ENCODE peak calls at places on chromosomes 12 and 14, in eight cellular contexts. X is prostate gland, Y is ovary, H is mucosa of descending colon, Z is Panc1, E is fibroblast of the aortic adventitia, A is epithelial cell of esophagus, N is HL-60. Q is an unnamed sample.

GRCh38 chr14:21241218-21241819 is 27.9 kb downstream of the HNRNPC start:
- DNase-seq in N (no peak), X (no peak), Y (no peak), A (no peak), Z (no peak), H (no peak), E (peak), Q (peak)

GRCh38 chr12:47348206-47348605 is 268.4 kb upstream of the AMIGO2 start:
- DNase-seq in Z (no peak), N (no peak), X (no peak), H (no peak), Y (no peak), E (no peak), A (no peak), Q (no peak)

GRCh38 chr12:94110258-94110657 is 38.1 kb upstream of the PLXNC1 start:
- DNase-seq in Z (no peak), X (no peak), E (no peak), Y (no peak), A (no peak), H (no peak), N (no peak), Q (no peak)

GRCh38 chr14:83255015-83255726 is 1721.5 kb upstream of the SEL1L start:
- DNase-seq in A (peak), X (no peak), N (peak), E (no peak), H (no peak), Y (no peak), Z (no peak), Q (no peak)

GRCh38 chr12:28814246-28814645 is 334.8 kb upstream of the FAR2 start:
- DNase-seq in H (no peak), X (no peak), E (no peak), Y (no peak), A (peak), Z (no peak), N (no peak), Q (no peak)

GRCh38 chr14:104441275-104442106 is 138.1 kb upstream of the C14orf180 start:
- DNase-seq in Z (no peak), N (no peak), X (no peak), A (no peak), H (no peak), E (no peak), Y (no peak), Q (no peak)

GRCh38 chr12:28114488-28114887 is 75.8 kb upstream of the CCDC91 start:
- DNase-seq in X (no peak), E (no peak), Z (peak), H (no peak), Y (no peak), N (no peak), A (peak), Q (no peak)

GRCh38 chr14:101880016-101880297 is 84.4 kb upstream of the DYNC1H1 start:
- DNase-seq in X (no peak), H (no peak), E (no peak), Y (no peak), N (no peak), A (no peak), Z (no peak), Q (no peak)

GRCh38 chr12:73817161-73817560 is 720.5 kb upstream of the ATXN7L3B start:
- DNase-seq in E (no peak), A (no peak), Z (no peak), N (no peak), X (no peak), Y (no peak), H (no peak), Q (no peak)

GRCh38 chr14:100424504-100425453 is 101.6 kb downstream of the SLC25A47 start:
- DNase-seq in X (no peak), Z (no peak), A (peak), E (no peak), H (no peak), N (peak), Y (no peak), Q (no peak)

GRCh38 chr14:57982802-57983201 is 116.9 kb upstream of the SLC35F4 start:
- DNase-seq in X (no peak), A (peak), E (no peak), Z (no peak), H (peak), Y (peak), N (no peak), Q (peak)

GRCh38 chr14:55427439-55427838 is 13.0 kb downstream of the TBPL2 start:
- DNase-seq in Z (no peak), Y (no peak), N (no peak), X (no peak), E (no peak), H (no peak), A (peak), Q (no peak)

GRCh38 chr14:85087201-85087600 is 442.7 kb upstream of the FLRT2 start:
- DNase-seq in Y (no peak), H (no peak), E (peak), X (no peak), Z (no peak), N (no peak), A (peak), Q (no peak)

GRCh38 chr14:39376671-39377403 is 55.4 kb downstream of the FBXO33 start:
- DNase-seq in Y (no peak), H (no peak), N (no peak), A (no peak), E (peak), X (no peak), Z (no peak), Q (peak)

GRCh38 chr12:13135336-13136178 is 32.1 kb upstream of the GSG1 start:
- DNase-seq in X (peak), A (peak), H (peak), N (no peak), E (peak), Y (peak), Z (no peak), Q (no peak)

GRCh38 chr14:102140750-102141145 is 1.1 kb downstream of the WDR20 start:
- DNase-seq in E (peak), A (no peak), Y (no peak), Z (no peak), H (no peak), X (no peak), N (no peak), Q (no peak)

GRCh38 chr12:105523164-105524057 is 192.9 kb downstream of the C12orf75 start:
- DNase-seq in Y (peak), Z (no peak), A (peak), N (no peak), E (peak), H (peak), X (peak), Q (no peak)

GRCh38 chr14:54840336-54840735 is 62.3 kb downstream of the GCH1 start:
- DNase-seq in E (peak), X (no peak), Y (no peak), N (no peak), H (no peak), Z (no peak), A (no peak), Q (no peak)

GRCh38 chr12:10667581-10667980 is 6.3 kb downstream of the STYK1 start:
- DNase-seq in H (no peak), E (no peak), A (no peak), Z (no peak), X (no peak), Y (no peak), N (no peak), Q (no peak)

GRCh38 chr14:100868621-100869370 is 34.7 kb downstream of the RTL1 start:
- DNase-seq in E (no peak), A (no peak), N (no peak), H (peak), Y (no peak), Z (no peak), X (no peak), Q (no peak)

GRCh38 chr12:131044760-131045381 is 91.2 kb downstream of the ADGRD1 start:
- DNase-seq in Z (no peak), H (peak), Y (no peak), A (no peak), E (no peak), N (no peak), X (no peak), Q (peak)

GRCh38 chr14:89702151-89702936 is 252.2 kb downstream of the EFCAB11 start:
- DNase-seq in Y (peak), Z (no peak), E (peak), H (no peak), N (no peak), A (peak), X (no peak), Q (no peak)

GRCh38 chr12:110029290-110029689 is 19.0 kb downstream of the C12orf76 start:
- DNase-seq in N (no peak), E (no peak), A (no peak), X (no peak), Y (no peak), H (no peak), Z (no peak), Q (no peak)

GRCh38 chr12:65867428-65867827 is 43.1 kb downstream of the HMGA2 start:
- DNase-seq in Y (no peak), E (peak), A (peak), H (no peak), Z (no peak), N (no peak), X (no peak), Q (no peak)

GRCh38 chr12:57242329-57242690 is 8.7 kb downstream of the STAC3 start:
- DNase-seq in Z (no peak), A (no peak), H (peak), N (no peak), Y (no peak), X (peak), E (no peak), Q (no peak)

GRCh38 chr14:88863167-88863566 is 38.7 kb downstream of the TTC8 start:
- DNase-seq in A (no peak), Z (no peak), Y (no peak), N (no peak), X (no peak), H (no peak), E (no peak), Q (no peak)

GRCh38 chr12:2733493-2734252 is 61.1 kb upstream of the FKBP4 start:
- DNase-seq in E (no peak), X (no peak), A (no peak), Z (no peak), N (peak), H (no peak), Y (no peak), Q (no peak)

GRCh38 chr12:49882248-49882850 is 21.4 kb downstream of the FAIM2 start:
- DNase-seq in H (no peak), Z (no peak), A (peak), E (no peak), X (no peak), N (no peak), Y (no peak), Q (no peak)

GRCh38 chr12:68420225-68421008 is 88.3 kb upstream of the MDM1 start:
- DNase-seq in Y (no peak), A (no peak), H (no peak), X (no peak), N (no peak), E (peak), Z (no peak), Q (no peak)

GRCh38 chr12:125186471-125187147 is 121.4 kb downstream of the AACS start:
- DNase-seq in E (peak), A (peak), H (no peak), N (no peak), X (no peak), Y (no peak), Z (no peak), Q (no peak)

GRCh38 chr12:81461163-81461562 is 298.0 kb downstream of the PPFIA2 start:
- DNase-seq in E (no peak), Z (no peak), H (no peak), Y (no peak), N (no peak), A (no peak), X (no peak), Q (no peak)

GRCh38 chr12:52836042-52836466 is 1.9 kb upstream of the KRT79 start:
- DNase-seq in Z (no peak), A (peak), X (no peak), N (no peak), Y (no peak), H (no peak), E (peak), Q (no peak)

GRCh38 chr12:124191024-124191359 is 103.9 kb upstream of the RFLNA start:
- DNase-seq in E (no peak), N (no peak), Y (no peak), A (peak), Z (no peak), X (no peak), H (no peak), Q (peak)

GRCh38 chr12:18703916-18704315 is 33.9 kb downstream of the PLCZ1 start:
- DNase-seq in A (no peak), X (no peak), H (no peak), N (no peak), Z (no peak), Y (no peak), E (peak), Q (no peak)

GRCh38 chr12:111363578-111363977 is 5.3 kb downstream of the PHETA1 start:
- DNase-seq in H (no peak), N (no peak), Y (no peak), E (peak), Z (no peak), A (no peak), X (no peak), Q (no peak)

GRCh38 chr14:88364710-88365413 is 20.6 kb upstream of the SPATA7 start:
- DNase-seq in Z (no peak), Y (no peak), E (no peak), A (no peak), N (no peak), X (no peak), H (no peak), Q (no peak)

GRCh38 chr12:104655059-104655609 is 198.4 kb downstream of the CHST11 start:
- DNase-seq in E (no peak), H (no peak), N (no peak), X (no peak), Y (no peak), Z (no peak), A (no peak), Q (no peak)

GRCh38 chr12:104680070-104680469 is 223.3 kb downstream of the CHST11 start:
- DNase-seq in E (no peak), A (peak), N (peak), H (no peak), X (no peak), Y (no peak), Z (no peak), Q (peak)

GRCh38 chr14:33186656-33187055 is 248.0 kb downstream of the NPAS3 start:
- DNase-seq in E (no peak), Z (no peak), N (no peak), X (no peak), Y (no peak), A (no peak), H (no peak), Q (no peak)

DNA sequence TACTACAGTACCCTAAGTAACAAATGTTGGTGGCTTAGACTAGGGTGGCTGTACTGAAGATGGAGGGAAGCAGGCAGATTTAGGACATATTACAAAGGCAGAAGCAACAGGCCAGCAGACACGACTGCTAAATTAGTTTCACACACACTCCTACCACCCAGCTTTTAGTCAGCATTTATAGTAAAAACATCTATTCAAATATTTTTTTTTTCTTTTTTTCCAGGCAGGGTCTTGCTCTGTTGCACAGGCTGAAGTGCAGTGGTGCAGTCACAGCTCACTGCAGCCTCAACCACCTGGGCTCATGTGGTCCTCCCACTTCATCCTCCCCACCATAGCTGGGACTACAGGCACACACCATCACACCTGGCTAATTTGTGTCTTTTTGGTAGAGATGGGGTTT is 72.9 kb downstream of the CDK17 start:
- DNase-seq in A (no peak), Z (no peak), E (no peak), Y (no peak), H (no peak), X (no peak), N (no peak), Q (no peak)
- H3K4me3 ChIP-seq in A (no peak), Z (no peak), E (no peak), Y (no peak), H (no peak), X (no peak), N (no peak), Q (no peak)

GRCh38 chr12:62458626-62459025 is 8.0 kb upstream of the MON2 start:
- DNase-seq in N (no peak), Y (no peak), A (no peak), H (no peak), Z (no peak), X (no peak), E (no peak), Q (no peak)

DNA sequence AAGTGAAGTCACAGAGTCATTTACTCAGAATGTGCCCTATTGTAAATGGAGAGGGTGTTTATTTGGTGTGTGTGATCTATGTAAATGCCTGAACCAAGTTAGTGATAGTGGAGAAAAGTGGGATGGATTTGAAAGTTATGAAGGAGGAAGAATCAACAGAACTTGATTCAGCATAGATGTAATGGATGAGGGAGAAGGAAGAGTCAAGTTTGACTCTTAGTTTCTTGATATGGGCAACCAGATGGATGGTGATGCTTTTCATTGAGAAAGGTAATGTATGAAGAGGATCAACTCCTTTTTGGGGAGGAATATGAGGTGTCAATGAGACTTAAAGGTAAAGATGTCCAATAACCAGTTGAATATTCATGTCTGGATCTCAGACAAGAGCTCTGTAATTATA is 6.7 kb upstream of the MON2 start:
- DNase-seq in E (no peak), H (no peak), Z (no peak), A (no peak), N (no peak), X (no peak), Y (no peak), Q (no peak)
- H3K4me3 ChIP-seq in E (no peak), H (no peak), Z (no peak), A (no peak), N (no peak), X (no peak), Y (no peak), Q (no peak)

GRCh38 chr14:61467281-61467680 is 145.9 kb downstream of the PRKCH start:
- DNase-seq in Y (no peak), E (no peak), N (peak), X (no peak), A (no peak), Z (no peak), H (no peak), Q (no peak)

GRCh38 chr14:61468063-61468825 is 146.9 kb downstream of the PRKCH start:
- DNase-seq in A (peak), Y (no peak), Z (no peak), E (no peak), N (no peak), X (no peak), H (no peak), Q (no peak)

GRCh38 chr14:61466249-61466904 is 145.0 kb downstream of the PRKCH start:
- DNase-seq in Z (no peak), Y (peak), N (no peak), E (peak), X (no peak), H (peak), A (peak), Q (no peak)

GRCh38 chr14:61469771-61470170 is 148.4 kb downstream of the PRKCH start:
- DNase-seq in A (no peak), Y (no peak), H (no peak), X (no peak), N (no peak), E (no peak), Z (no peak), Q (no peak)

DNA sequence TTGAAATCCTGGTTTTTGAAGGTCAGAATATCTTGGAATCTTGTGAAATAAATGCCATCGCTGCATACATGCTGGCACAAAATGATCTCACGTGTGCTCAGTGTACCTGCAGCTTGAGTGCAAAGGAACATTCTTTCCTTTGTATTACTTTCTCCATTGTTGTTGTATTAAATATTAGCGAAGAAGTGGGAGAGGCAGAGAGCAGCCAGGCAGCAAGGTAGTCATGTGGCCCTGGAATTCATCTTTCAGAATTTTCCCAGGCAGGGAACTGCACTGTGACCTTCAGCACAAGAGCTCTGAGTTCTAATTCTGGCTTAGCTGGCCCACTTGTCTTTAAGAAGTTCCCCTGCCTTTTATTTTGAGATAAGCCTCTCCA is 145.5 kb downstream of the PRKCH start:
- DNase-seq in X (no peak), N (no peak), E (no peak), Z (no peak), A (no peak), Y (no peak), H (no peak), Q (no peak)
- H3K4me3 ChIP-seq in X (no peak), N (no peak), E (no peak), Z (no peak), A (no peak), Y (no peak), H (no peak), Q (no peak)

DNA sequence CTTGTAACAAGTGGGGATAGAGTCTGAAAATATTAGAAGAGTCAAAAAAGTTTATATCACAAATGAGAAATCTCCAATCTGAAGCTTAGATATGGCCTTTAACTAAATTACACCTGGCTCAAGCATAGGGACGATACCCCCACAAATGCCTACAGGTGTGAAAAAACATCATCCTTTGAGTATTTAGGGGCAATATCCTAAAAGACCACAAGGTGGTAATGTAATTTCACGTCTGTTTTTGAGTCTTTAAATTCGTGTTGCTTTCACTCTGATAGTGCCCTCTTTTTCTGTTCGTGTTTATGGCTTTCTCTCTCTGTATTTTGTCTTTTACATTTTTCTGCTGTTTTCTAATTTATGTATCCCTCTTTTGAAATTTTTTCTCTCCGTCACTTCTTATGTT is 84.3 kb downstream of the ETNK1 start:
- DNase-seq in E (peak), H (no peak), Y (no peak), A (peak), Z (no peak), X (no peak), N (no peak), Q (peak)
- H3K4me3 ChIP-seq in E (no peak), H (no peak), Y (no peak), A (no peak), Z (no peak), X (no peak), N (no peak), Q (no peak)

Q was measured in Jurkat, Clone E6-1.